ENCODE peak calls at places on chromosome 20, in nine cellular contexts. One of them, this sample, is unnamed.

GRCh38 chr20:49543858-49544437 is 24.0 kb downstream of the PTGIS start:
- DNase-seq in activated gamma-delta T cell treated with Interleukin-2 at 50 U/mL for 16 hours: no peak
- DNase-seq in stimulated activated CD8-positive, alpha-beta memory T cell treated with anti-CD3 and anti-CD28 coated beads, Interleukin-7, amount 100 ng/mL, for 1 hour: no peak
- DNase-seq in stimulated activated CD4-positive, alpha-beta T cell treated with anti-CD3 and anti-CD28 coated beads, TNF-alpha, amount 100 ng/mL, for 4 hours: no peak
- DNase-seq in NCI-H1092 treated with DMSO at 0.1 percent for 48 hours: no peak
- DNase-seq in A172: no peak
- DNase-seq in NCI-H1105: no peak
- DNase-seq in GM12865: no peak
- DNase-seq in foreskin fibroblast: no peak
- DNase-seq in this sample: no peak

GRCh38 chr20:51462566-51463276 is 79.8 kb downstream of the NFATC2 start:
- DNase-seq in activated gamma-delta T cell treated with Interleukin-2 at 50 U/mL for 16 hours: no peak
- DNase-seq in stimulated activated CD8-positive, alpha-beta memory T cell treated with anti-CD3 and anti-CD28 coated beads, Interleukin-7, amount 100 ng/mL, for 1 hour: no peak
- DNase-seq in stimulated activated CD4-positive, alpha-beta T cell treated with anti-CD3 and anti-CD28 coated beads, TNF-alpha, amount 100 ng/mL, for 4 hours: no peak
- DNase-seq in NCI-H1092 treated with DMSO at 0.1 percent for 48 hours: peak
- DNase-seq in A172: no peak
- DNase-seq in NCI-H1105: no peak
- DNase-seq in GM12865: no peak
- DNase-seq in foreskin fibroblast: peak
- DNase-seq in this sample: no peak

GRCh38 chr20:49768204-49769124 is 44.2 kb upstream of the SLC9A8 start:
- DNase-seq in activated gamma-delta T cell treated with Interleukin-2 at 50 U/mL for 16 hours: no peak
- DNase-seq in stimulated activated CD8-positive, alpha-beta memory T cell treated with anti-CD3 and anti-CD28 coated beads, Interleukin-7, amount 100 ng/mL, for 1 hour: no peak
- DNase-seq in stimulated activated CD4-positive, alpha-beta T cell treated with anti-CD3 and anti-CD28 coated beads, TNF-alpha, amount 100 ng/mL, for 4 hours: no peak
- DNase-seq in NCI-H1092 treated with DMSO at 0.1 percent for 48 hours: peak
- DNase-seq in A172: peak
- DNase-seq in NCI-H1105: no peak
- DNase-seq in GM12865: peak
- DNase-seq in foreskin fibroblast: peak
- DNase-seq in this sample: no peak

GRCh38 chr20:43140719-43141118 is 49.0 kb downstream of the PTPRT start:
- DNase-seq in activated gamma-delta T cell treated with Interleukin-2 at 50 U/mL for 16 hours: no peak
- DNase-seq in stimulated activated CD8-positive, alpha-beta memory T cell treated with anti-CD3 and anti-CD28 coated beads, Interleukin-7, amount 100 ng/mL, for 1 hour: no peak
- DNase-seq in stimulated activated CD4-positive, alpha-beta T cell treated with anti-CD3 and anti-CD28 coated beads, TNF-alpha, amount 100 ng/mL, for 4 hours: no peak
- DNase-seq in NCI-H1092 treated with DMSO at 0.1 percent for 48 hours: no peak
- DNase-seq in A172: no peak
- DNase-seq in NCI-H1105: no peak
- DNase-seq in GM12865: no peak
- DNase-seq in foreskin fibroblast: no peak
- DNase-seq in this sample: no peak

GRCh38 chr20:33902011-33902410 is 90.9 kb downstream of the CHMP4B start:
- DNase-seq in activated gamma-delta T cell treated with Interleukin-2 at 50 U/mL for 16 hours: no peak
- DNase-seq in stimulated activated CD8-positive, alpha-beta memory T cell treated with anti-CD3 and anti-CD28 coated beads, Interleukin-7, amount 100 ng/mL, for 1 hour: no peak
- DNase-seq in stimulated activated CD4-positive, alpha-beta T cell treated with anti-CD3 and anti-CD28 coated beads, TNF-alpha, amount 100 ng/mL, for 4 hours: no peak
- DNase-seq in NCI-H1092 treated with DMSO at 0.1 percent for 48 hours: no peak
- DNase-seq in A172: no peak
- DNase-seq in NCI-H1105: no peak
- DNase-seq in GM12865: no peak
- DNase-seq in foreskin fibroblast: no peak
- DNase-seq in this sample: no peak

GRCh38 chr20:36105731-36106226 is 48.8 kb upstream of the EPB41L1 start:
- DNase-seq in activated gamma-delta T cell treated with Interleukin-2 at 50 U/mL for 16 hours: no peak
- DNase-seq in stimulated activated CD8-positive, alpha-beta memory T cell treated with anti-CD3 and anti-CD28 coated beads, Interleukin-7, amount 100 ng/mL, for 1 hour: no peak
- DNase-seq in stimulated activated CD4-positive, alpha-beta T cell treated with anti-CD3 and anti-CD28 coated beads, TNF-alpha, amount 100 ng/mL, for 4 hours: no peak
- DNase-seq in NCI-H1092 treated with DMSO at 0.1 percent for 48 hours: no peak
- DNase-seq in A172: no peak
- DNase-seq in NCI-H1105: no peak
- DNase-seq in GM12865: no peak
- DNase-seq in foreskin fibroblast: no peak
- DNase-seq in this sample: no peak

GRCh38 chr20:346640-347316 is at the start of gene NRSN2:
- DNase-seq in activated gamma-delta T cell treated with Interleukin-2 at 50 U/mL for 16 hours: no peak
- DNase-seq in stimulated activated CD8-positive, alpha-beta memory T cell treated with anti-CD3 and anti-CD28 coated beads, Interleukin-7, amount 100 ng/mL, for 1 hour: no peak
- DNase-seq in stimulated activated CD4-positive, alpha-beta T cell treated with anti-CD3 and anti-CD28 coated beads, TNF-alpha, amount 100 ng/mL, for 4 hours: no peak
- DNase-seq in NCI-H1092 treated with DMSO at 0.1 percent for 48 hours: peak
- DNase-seq in A172: peak
- DNase-seq in NCI-H1105: peak
- DNase-seq in GM12865: peak
- DNase-seq in foreskin fibroblast: peak
- DNase-seq in this sample: peak

GRCh38 chr20:21510414-21510971 is 3.4 kb downstream of the NKX2-2 start:
- DNase-seq in activated gamma-delta T cell treated with Interleukin-2 at 50 U/mL for 16 hours: no peak
- DNase-seq in stimulated activated CD8-positive, alpha-beta memory T cell treated with anti-CD3 and anti-CD28 coated beads, Interleukin-7, amount 100 ng/mL, for 1 hour: no peak
- DNase-seq in stimulated activated CD4-positive, alpha-beta T cell treated with anti-CD3 and anti-CD28 coated beads, TNF-alpha, amount 100 ng/mL, for 4 hours: no peak
- DNase-seq in NCI-H1092 treated with DMSO at 0.1 percent for 48 hours: no peak
- DNase-seq in A172: no peak
- DNase-seq in NCI-H1105: no peak
- DNase-seq in GM12865: no peak
- DNase-seq in foreskin fibroblast: no peak
- DNase-seq in this sample: no peak

GRCh38 chr20:50810063-50810462 is 15.2 kb downstream of the BCAS4 start:
- DNase-seq in activated gamma-delta T cell treated with Interleukin-2 at 50 U/mL for 16 hours: no peak
- DNase-seq in stimulated activated CD8-positive, alpha-beta memory T cell treated with anti-CD3 and anti-CD28 coated beads, Interleukin-7, amount 100 ng/mL, for 1 hour: no peak
- DNase-seq in stimulated activated CD4-positive, alpha-beta T cell treated with anti-CD3 and anti-CD28 coated beads, TNF-alpha, amount 100 ng/mL, for 4 hours: no peak
- DNase-seq in NCI-H1092 treated with DMSO at 0.1 percent for 48 hours: no peak
- DNase-seq in A172: no peak
- DNase-seq in NCI-H1105: no peak
- DNase-seq in GM12865: peak
- DNase-seq in foreskin fibroblast: no peak
- DNase-seq in this sample: no peak

GRCh38 chr20:45745015-45745414 is 22.9 kb downstream of the SPINT4 start:
- DNase-seq in activated gamma-delta T cell treated with Interleukin-2 at 50 U/mL for 16 hours: no peak
- DNase-seq in stimulated activated CD8-positive, alpha-beta memory T cell treated with anti-CD3 and anti-CD28 coated beads, Interleukin-7, amount 100 ng/mL, for 1 hour: no peak
- DNase-seq in stimulated activated CD4-positive, alpha-beta T cell treated with anti-CD3 and anti-CD28 coated beads, TNF-alpha, amount 100 ng/mL, for 4 hours: no peak
- DNase-seq in NCI-H1092 treated with DMSO at 0.1 percent for 48 hours: no peak
- DNase-seq in A172: no peak
- DNase-seq in NCI-H1105: no peak
- DNase-seq in GM12865: no peak
- DNase-seq in foreskin fibroblast: no peak
- DNase-seq in this sample: no peak

GRCh38 chr20:25056601-25057233 is 1.2 kb downstream of the ACSS1 start:
- DNase-seq in activated gamma-delta T cell treated with Interleukin-2 at 50 U/mL for 16 hours: no peak
- DNase-seq in stimulated activated CD8-positive, alpha-beta memory T cell treated with anti-CD3 and anti-CD28 coated beads, Interleukin-7, amount 100 ng/mL, for 1 hour: no peak
- DNase-seq in stimulated activated CD4-positive, alpha-beta T cell treated with anti-CD3 and anti-CD28 coated beads, TNF-alpha, amount 100 ng/mL, for 4 hours: no peak
- DNase-seq in NCI-H1092 treated with DMSO at 0.1 percent for 48 hours: no peak
- DNase-seq in A172: no peak
- DNase-seq in NCI-H1105: no peak
- DNase-seq in GM12865: no peak
- DNase-seq in foreskin fibroblast: no peak
- DNase-seq in this sample: no peak

GRCh38 chr20:32626859-32627636 is 41.9 kb upstream of the NOL4L start:
- DNase-seq in activated gamma-delta T cell treated with Interleukin-2 at 50 U/mL for 16 hours: peak
- DNase-seq in stimulated activated CD8-positive, alpha-beta memory T cell treated with anti-CD3 and anti-CD28 coated beads, Interleukin-7, amount 100 ng/mL, for 1 hour: no peak
- DNase-seq in stimulated activated CD4-positive, alpha-beta T cell treated with anti-CD3 and anti-CD28 coated beads, TNF-alpha, amount 100 ng/mL, for 4 hours: no peak
- DNase-seq in NCI-H1092 treated with DMSO at 0.1 percent for 48 hours: peak
- DNase-seq in A172: peak
- DNase-seq in NCI-H1105: peak
- DNase-seq in GM12865: no peak
- DNase-seq in foreskin fibroblast: no peak
- DNase-seq in this sample: peak

GRCh38 chr20:9140172-9140760 is 71.4 kb downstream of the PLCB4 start:
- DNase-seq in activated gamma-delta T cell treated with Interleukin-2 at 50 U/mL for 16 hours: no peak
- DNase-seq in stimulated activated CD8-positive, alpha-beta memory T cell treated with anti-CD3 and anti-CD28 coated beads, Interleukin-7, amount 100 ng/mL, for 1 hour: no peak
- DNase-seq in stimulated activated CD4-positive, alpha-beta T cell treated with anti-CD3 and anti-CD28 coated beads, TNF-alpha, amount 100 ng/mL, for 4 hours: no peak
- DNase-seq in NCI-H1092 treated with DMSO at 0.1 percent for 48 hours: no peak
- DNase-seq in A172: no peak
- DNase-seq in NCI-H1105: no peak
- DNase-seq in GM12865: no peak
- DNase-seq in foreskin fibroblast: no peak
- DNase-seq in this sample: no peak

GRCh38 chr20:52814371-52814770 is 157.8 kb upstream of the TSHZ2 start:
- DNase-seq in activated gamma-delta T cell treated with Interleukin-2 at 50 U/mL for 16 hours: no peak
- DNase-seq in stimulated activated CD8-positive, alpha-beta memory T cell treated with anti-CD3 and anti-CD28 coated beads, Interleukin-7, amount 100 ng/mL, for 1 hour: no peak
- DNase-seq in stimulated activated CD4-positive, alpha-beta T cell treated with anti-CD3 and anti-CD28 coated beads, TNF-alpha, amount 100 ng/mL, for 4 hours: no peak
- DNase-seq in NCI-H1092 treated with DMSO at 0.1 percent for 48 hours: no peak
- DNase-seq in A172: no peak
- DNase-seq in NCI-H1105: no peak
- DNase-seq in GM12865: no peak
- DNase-seq in foreskin fibroblast: no peak
- DNase-seq in this sample: no peak

GRCh38 chr20:17626217-17627007 is 55.6 kb downstream of the RRBP1 start:
- DNase-seq in activated gamma-delta T cell treated with Interleukin-2 at 50 U/mL for 16 hours: no peak
- DNase-seq in stimulated activated CD8-positive, alpha-beta memory T cell treated with anti-CD3 and anti-CD28 coated beads, Interleukin-7, amount 100 ng/mL, for 1 hour: no peak
- DNase-seq in stimulated activated CD4-positive, alpha-beta T cell treated with anti-CD3 and anti-CD28 coated beads, TNF-alpha, amount 100 ng/mL, for 4 hours: no peak
- DNase-seq in NCI-H1092 treated with DMSO at 0.1 percent for 48 hours: no peak
- DNase-seq in A172: no peak
- DNase-seq in NCI-H1105: no peak
- DNase-seq in GM12865: no peak
- DNase-seq in foreskin fibroblast: no peak
- DNase-seq in this sample: no peak

GRCh38 chr20:542777-543368 is 717 bp downstream of the CSNK2A1 start:
- DNase-seq in activated gamma-delta T cell treated with Interleukin-2 at 50 U/mL for 16 hours: peak
- DNase-seq in stimulated activated CD8-positive, alpha-beta memory T cell treated with anti-CD3 and anti-CD28 coated beads, Interleukin-7, amount 100 ng/mL, for 1 hour: no peak
- DNase-seq in stimulated activated CD4-positive, alpha-beta T cell treated with anti-CD3 and anti-CD28 coated beads, TNF-alpha, amount 100 ng/mL, for 4 hours: peak
- DNase-seq in NCI-H1092 treated with DMSO at 0.1 percent for 48 hours: no peak
- DNase-seq in A172: no peak
- DNase-seq in NCI-H1105: peak
- DNase-seq in GM12865: peak
- DNase-seq in foreskin fibroblast: no peak
- DNase-seq in this sample: peak

GRCh38 chr20:60986757-60987156 is 265.3 kb upstream of the CDH4 start:
- DNase-seq in activated gamma-delta T cell treated with Interleukin-2 at 50 U/mL for 16 hours: no peak
- DNase-seq in stimulated activated CD8-positive, alpha-beta memory T cell treated with anti-CD3 and anti-CD28 coated beads, Interleukin-7, amount 100 ng/mL, for 1 hour: no peak
- DNase-seq in stimulated activated CD4-positive, alpha-beta T cell treated with anti-CD3 and anti-CD28 coated beads, TNF-alpha, amount 100 ng/mL, for 4 hours: no peak
- DNase-seq in NCI-H1092 treated with DMSO at 0.1 percent for 48 hours: no peak
- DNase-seq in A172: no peak
- DNase-seq in NCI-H1105: no peak
- DNase-seq in GM12865: no peak
- DNase-seq in foreskin fibroblast: no peak
- DNase-seq in this sample: no peak

GRCh38 chr20:39861381-39861780 is 827.7 kb downstream of the MAFB start:
- DNase-seq in activated gamma-delta T cell treated with Interleukin-2 at 50 U/mL for 16 hours: no peak
- DNase-seq in stimulated activated CD8-positive, alpha-beta memory T cell treated with anti-CD3 and anti-CD28 coated beads, Interleukin-7, amount 100 ng/mL, for 1 hour: no peak
- DNase-seq in stimulated activated CD4-positive, alpha-beta T cell treated with anti-CD3 and anti-CD28 coated beads, TNF-alpha, amount 100 ng/mL, for 4 hours: no peak
- DNase-seq in NCI-H1092 treated with DMSO at 0.1 percent for 48 hours: peak
- DNase-seq in A172: peak
- DNase-seq in NCI-H1105: peak
- DNase-seq in GM12865: no peak
- DNase-seq in foreskin fibroblast: no peak
- DNase-seq in this sample: no peak

GRCh38 chr20:426564-426963 is 18.5 kb downstream of the RBCK1 start:
- DNase-seq in activated gamma-delta T cell treated with Interleukin-2 at 50 U/mL for 16 hours: no peak
- DNase-seq in stimulated activated CD8-positive, alpha-beta memory T cell treated with anti-CD3 and anti-CD28 coated beads, Interleukin-7, amount 100 ng/mL, for 1 hour: no peak
- DNase-seq in stimulated activated CD4-positive, alpha-beta T cell treated with anti-CD3 and anti-CD28 coated beads, TNF-alpha, amount 100 ng/mL, for 4 hours: no peak
- DNase-seq in NCI-H1092 treated with DMSO at 0.1 percent for 48 hours: no peak
- DNase-seq in A172: no peak
- DNase-seq in NCI-H1105: no peak
- DNase-seq in GM12865: no peak
- DNase-seq in foreskin fibroblast: no peak
- DNase-seq in this sample: no peak

GRCh38 chr20:2236266-2236665 is 59.5 kb upstream of the TGM3 start:
- DNase-seq in activated gamma-delta T cell treated with Interleukin-2 at 50 U/mL for 16 hours: no peak
- DNase-seq in stimulated activated CD8-positive, alpha-beta memory T cell treated with anti-CD3 and anti-CD28 coated beads, Interleukin-7, amount 100 ng/mL, for 1 hour: no peak
- DNase-seq in stimulated activated CD4-positive, alpha-beta T cell treated with anti-CD3 and anti-CD28 coated beads, TNF-alpha, amount 100 ng/mL, for 4 hours: no peak
- DNase-seq in NCI-H1092 treated with DMSO at 0.1 percent for 48 hours: no peak
- DNase-seq in A172: peak
- DNase-seq in NCI-H1105: no peak
- DNase-seq in GM12865: no peak
- DNase-seq in foreskin fibroblast: no peak
- DNase-seq in this sample: no peak

GRCh38 chr20:63210011-63210605 is 5.8 kb downstream of the YTHDF1 start:
- DNase-seq in activated gamma-delta T cell treated with Interleukin-2 at 50 U/mL for 16 hours: no peak
- DNase-seq in stimulated activated CD8-positive, alpha-beta memory T cell treated with anti-CD3 and anti-CD28 coated beads, Interleukin-7, amount 100 ng/mL, for 1 hour: no peak
- DNase-seq in stimulated activated CD4-positive, alpha-beta T cell treated with anti-CD3 and anti-CD28 coated beads, TNF-alpha, amount 100 ng/mL, for 4 hours: no peak
- DNase-seq in NCI-H1092 treated with DMSO at 0.1 percent for 48 hours: no peak
- DNase-seq in A172: no peak
- DNase-seq in NCI-H1105: no peak
- DNase-seq in GM12865: no peak
- DNase-seq in foreskin fibroblast: no peak
- DNase-seq in this sample: no peak

GRCh38 chr20:53819973-53820451 is 226.4 kb upstream of the ZNF217 start:
- DNase-seq in activated gamma-delta T cell treated with Interleukin-2 at 50 U/mL for 16 hours: no peak
- DNase-seq in stimulated activated CD8-positive, alpha-beta memory T cell treated with anti-CD3 and anti-CD28 coated beads, Interleukin-7, amount 100 ng/mL, for 1 hour: no peak
- DNase-seq in stimulated activated CD4-positive, alpha-beta T cell treated with anti-CD3 and anti-CD28 coated beads, TNF-alpha, amount 100 ng/mL, for 4 hours: no peak
- DNase-seq in NCI-H1092 treated with DMSO at 0.1 percent for 48 hours: no peak
- DNase-seq in A172: no peak
- DNase-seq in NCI-H1105: no peak
- DNase-seq in GM12865: no peak
- DNase-seq in foreskin fibroblast: no peak
- DNase-seq in this sample: no peak

GRCh38 chr20:4813076-4813838 is 91.5 kb downstream of the PRND start:
- DNase-seq in activated gamma-delta T cell treated with Interleukin-2 at 50 U/mL for 16 hours: peak
- DNase-seq in stimulated activated CD8-positive, alpha-beta memory T cell treated with anti-CD3 and anti-CD28 coated beads, Interleukin-7, amount 100 ng/mL, for 1 hour: no peak
- DNase-seq in stimulated activated CD4-positive, alpha-beta T cell treated with anti-CD3 and anti-CD28 coated beads, TNF-alpha, amount 100 ng/mL, for 4 hours: no peak
- DNase-seq in NCI-H1092 treated with DMSO at 0.1 percent for 48 hours: no peak
- DNase-seq in A172: no peak
- DNase-seq in NCI-H1105: no peak
- DNase-seq in GM12865: peak
- DNase-seq in foreskin fibroblast: no peak
- DNase-seq in this sample: no peak

GRCh38 chr20:9839626-9840025 is 750 bp upstream of the PAK5 start:
- DNase-seq in activated gamma-delta T cell treated with Interleukin-2 at 50 U/mL for 16 hours: no peak
- DNase-seq in stimulated activated CD8-positive, alpha-beta memory T cell treated with anti-CD3 and anti-CD28 coated beads, Interleukin-7, amount 100 ng/mL, for 1 hour: no peak
- DNase-seq in stimulated activated CD4-positive, alpha-beta T cell treated with anti-CD3 and anti-CD28 coated beads, TNF-alpha, amount 100 ng/mL, for 4 hours: no peak
- DNase-seq in NCI-H1092 treated with DMSO at 0.1 percent for 48 hours: no peak
- DNase-seq in A172: no peak
- DNase-seq in NCI-H1105: no peak
- DNase-seq in GM12865: no peak
- DNase-seq in foreskin fibroblast: no peak
- DNase-seq in this sample: no peak

GRCh38 chr20:5621305-5621704 is 128.9 kb upstream of the SHLD1 start:
- DNase-seq in activated gamma-delta T cell treated with Interleukin-2 at 50 U/mL for 16 hours: no peak
- DNase-seq in stimulated activated CD8-positive, alpha-beta memory T cell treated with anti-CD3 and anti-CD28 coated beads, Interleukin-7, amount 100 ng/mL, for 1 hour: no peak
- DNase-seq in stimulated activated CD4-positive, alpha-beta T cell treated with anti-CD3 and anti-CD28 coated beads, TNF-alpha, amount 100 ng/mL, for 4 hours: no peak
- DNase-seq in NCI-H1092 treated with DMSO at 0.1 percent for 48 hours: peak
- DNase-seq in A172: peak
- DNase-seq in NCI-H1105: peak
- DNase-seq in GM12865: no peak
- DNase-seq in foreskin fibroblast: no peak
- DNase-seq in this sample: peak

GRCh38 chr20:52410182-52410647 is 218.6 kb upstream of the ZFP64 start:
- DNase-seq in activated gamma-delta T cell treated with Interleukin-2 at 50 U/mL for 16 hours: peak
- DNase-seq in stimulated activated CD8-positive, alpha-beta memory T cell treated with anti-CD3 and anti-CD28 coated beads, Interleukin-7, amount 100 ng/mL, for 1 hour: peak
- DNase-seq in stimulated activated CD4-positive, alpha-beta T cell treated with anti-CD3 and anti-CD28 coated beads, TNF-alpha, amount 100 ng/mL, for 4 hours: no peak
- DNase-seq in NCI-H1092 treated with DMSO at 0.1 percent for 48 hours: no peak
- DNase-seq in A172: peak
- DNase-seq in NCI-H1105: no peak
- DNase-seq in GM12865: no peak
- DNase-seq in foreskin fibroblast: no peak
- DNase-seq in this sample: no peak

GRCh38 chr20:15814903-15815302 is 758.3 kb downstream of the KIF16B start:
- DNase-seq in activated gamma-delta T cell treated with Interleukin-2 at 50 U/mL for 16 hours: no peak
- DNase-seq in stimulated activated CD8-positive, alpha-beta memory T cell treated with anti-CD3 and anti-CD28 coated beads, Interleukin-7, amount 100 ng/mL, for 1 hour: no peak
- DNase-seq in stimulated activated CD4-positive, alpha-beta T cell treated with anti-CD3 and anti-CD28 coated beads, TNF-alpha, amount 100 ng/mL, for 4 hours: no peak
- DNase-seq in NCI-H1092 treated with DMSO at 0.1 percent for 48 hours: no peak
- DNase-seq in A172: peak
- DNase-seq in NCI-H1105: no peak
- DNase-seq in GM12865: no peak
- DNase-seq in foreskin fibroblast: peak
- DNase-seq in this sample: no peak

GRCh38 chr20:12040261-12040660 is 122.6 kb downstream of the BTBD3 start:
- DNase-seq in activated gamma-delta T cell treated with Interleukin-2 at 50 U/mL for 16 hours: no peak
- DNase-seq in stimulated activated CD8-positive, alpha-beta memory T cell treated with anti-CD3 and anti-CD28 coated beads, Interleukin-7, amount 100 ng/mL, for 1 hour: no peak
- DNase-seq in stimulated activated CD4-positive, alpha-beta T cell treated with anti-CD3 and anti-CD28 coated beads, TNF-alpha, amount 100 ng/mL, for 4 hours: no peak
- DNase-seq in NCI-H1092 treated with DMSO at 0.1 percent for 48 hours: no peak
- DNase-seq in A172: no peak
- DNase-seq in NCI-H1105: no peak
- DNase-seq in GM12865: no peak
- DNase-seq in foreskin fibroblast: no peak
- DNase-seq in this sample: peak

GRCh38 chr20:19274412-19275015 is 62.1 kb downstream of the SLC24A3 start:
- DNase-seq in activated gamma-delta T cell treated with Interleukin-2 at 50 U/mL for 16 hours: no peak
- DNase-seq in stimulated activated CD8-positive, alpha-beta memory T cell treated with anti-CD3 and anti-CD28 coated beads, Interleukin-7, amount 100 ng/mL, for 1 hour: no peak
- DNase-seq in stimulated activated CD4-positive, alpha-beta T cell treated with anti-CD3 and anti-CD28 coated beads, TNF-alpha, amount 100 ng/mL, for 4 hours: no peak
- DNase-seq in NCI-H1092 treated with DMSO at 0.1 percent for 48 hours: no peak
- DNase-seq in A172: no peak
- DNase-seq in NCI-H1105: no peak
- DNase-seq in GM12865: no peak
- DNase-seq in foreskin fibroblast: no peak
- DNase-seq in this sample: no peak

GRCh38 chr20:11080010-11080409 is 406.2 kb upstream of the JAG1 start:
- DNase-seq in activated gamma-delta T cell treated with Interleukin-2 at 50 U/mL for 16 hours: no peak
- DNase-seq in stimulated activated CD8-positive, alpha-beta memory T cell treated with anti-CD3 and anti-CD28 coated beads, Interleukin-7, amount 100 ng/mL, for 1 hour: no peak
- DNase-seq in stimulated activated CD4-positive, alpha-beta T cell treated with anti-CD3 and anti-CD28 coated beads, TNF-alpha, amount 100 ng/mL, for 4 hours: no peak
- DNase-seq in NCI-H1092 treated with DMSO at 0.1 percent for 48 hours: no peak
- DNase-seq in A172: no peak
- DNase-seq in NCI-H1105: no peak
- DNase-seq in GM12865: no peak
- DNase-seq in foreskin fibroblast: no peak
- DNase-seq in this sample: no peak

GRCh38 chr20:62293111-62293784 is 9.5 kb upstream of the ADRM1 start:
- DNase-seq in activated gamma-delta T cell treated with Interleukin-2 at 50 U/mL for 16 hours: no peak
- DNase-seq in stimulated activated CD8-positive, alpha-beta memory T cell treated with anti-CD3 and anti-CD28 coated beads, Interleukin-7, amount 100 ng/mL, for 1 hour: no peak
- DNase-seq in stimulated activated CD4-positive, alpha-beta T cell treated with anti-CD3 and anti-CD28 coated beads, TNF-alpha, amount 100 ng/mL, for 4 hours: no peak
- DNase-seq in NCI-H1092 treated with DMSO at 0.1 percent for 48 hours: no peak
- DNase-seq in A172: no peak
- DNase-seq in NCI-H1105: no peak
- DNase-seq in GM12865: no peak
- DNase-seq in foreskin fibroblast: no peak
- DNase-seq in this sample: no peak

This sample was measured in COR-L47.